ENCODE peak calls at places on chromosomes 2 and 18, in five cellular contexts. C is AG10803; Q is SW 1271; V is activated CD8-positive, alpha-beta memory T cell treated with anti-CD3 and anti-CD28 coated beads, Interleukin-2, amount 50 U/mL, for 48 hours; Y is stimulated activated naive B cell treated with anti-CD40 and anti-IgM and Interleukin-4, amounts not matched to agents 10 μg/mL and 1 μg/mL and 100 μg/mL, for 72 hours. B is an unnamed sample.

GRCh38 chr2:208069186-208069585 is 43.9 kb upstream of the PLEKHM3 start:
- DNase-seq in C (peak; percentile 66), Q (no peak), V (no peak), Y (no peak), B (no peak)

GRCh38 chr2:151306621-151307020 is 17.2 kb upstream of the NMI start:
- DNase-seq in C (peak; percentile 87), Q (no peak), V (no peak), Y (no peak), B (peak; percentile 47)

GRCh38 chr18:33404244-33404873 is 36.2 kb downstream of the CCDC178 start:
- DNase-seq in C (no peak), Q (no peak), V (no peak), Y (no peak), B (no peak)

GRCh38 chr18:62128157-62128556 is 58.7 kb downstream of the PIGN start:
- DNase-seq in C (peak; percentile 75), Q (no peak), V (no peak), Y (no peak), B (peak; percentile 57)

GRCh38 chr2:1294882-1295281 is 118.4 kb upstream of the TPO start:
- DNase-seq in C (no peak), Q (no peak), V (no peak), Y (no peak), B (no peak)

GRCh38 chr2:235834781-235835180 is 333.4 kb downstream of the GBX2 start:
- DNase-seq in C (no peak), Q (no peak), V (no peak), Y (no peak), B (no peak)

GRCh38 chr2:128690431-128690830 is 371.8 kb upstream of the HS6ST1 start:
- DNase-seq in C (no peak), Q (no peak), V (no peak), Y (no peak), B (no peak)

GRCh38 chr2:151260492-151261239 is 997 bp downstream of the RBM43 start:
- DNase-seq in C (peak; percentile 50), Q (no peak), V (no peak), Y (no peak), B (no peak)

GRCh38 chr18:79756143-79756500 is 41.6 kb upstream of the KCNG2 start:
- DNase-seq in C (no peak), Q (no peak), V (no peak), Y (no peak), B (no peak)

GRCh38 chr2:8524388-8524787 is 157.5 kb upstream of the ID2 start:
- DNase-seq in C (no peak), Q (no peak), V (no peak), Y (no peak), B (no peak)

GRCh38 chr2:239369631-239370161 is 31.1 kb downstream of the HDAC4 start:
- DNase-seq in C (peak; percentile 74), Q (no peak), V (peak; percentile 73), Y (peak; percentile 85), B (no peak)